ENCODE peak calls at places on chromosomes 2 and 18, in six cellular contexts. I is GM12864, T is cardiac muscle cell, H is WERI-Rb-1, W is DND-41, U is cardiac fibroblast. F is an unnamed sample.
A peak's percentile ranks its signal among the peaks of the same experiment; 100 is the strongest.

GRCh38 chr18:13464432-13465125 is 246.0 kb downstream of the LDLRAD4 start:
- DNase-seq in I (peak; percentile 57), H (no peak), U (peak; percentile 30), W (peak; percentile 87), T (peak; percentile 56), F (peak; percentile 90)

GRCh38 chr18:26088482-26088881 is 1.9 kb downstream of the SS18 start:
- DNase-seq in T (peak; percentile 14), H (no peak), I (no peak), U (peak; percentile 8), W (no peak), F (peak; percentile 25)

GRCh38 chr18:41940506-41941215 is 14.4 kb upstream of the PIK3C3 start:
- DNase-seq in H (no peak), I (no peak), U (peak; percentile 83), T (peak; percentile 91), W (no peak), F (no peak)

GRCh38 chr18:32019251-32019943 is 772 bp downstream of the RNF125 start:
- DNase-seq in U (peak; percentile 37), H (peak; percentile 10), T (peak; percentile 29), I (no peak), W (peak; percentile 54), F (peak; percentile 67)

GRCh38 chr2:108968619-108969018 is 20.4 kb downstream of the EDAR start:
- DNase-seq in H (no peak), T (no peak), U (no peak), W (no peak), I (no peak), F (no peak)

GRCh38 chr18:2442726-2443275 is 128.5 kb downstream of the METTL4 start:
- DNase-seq in H (no peak), T (peak; percentile 36), U (no peak), W (no peak), I (no peak), F (no peak)

GRCh38 chr2:99827296-99827999 is 314.9 kb downstream of the AFF3 start:
- DNase-seq in I (no peak), W (peak; percentile 58), T (no peak), U (no peak), H (no peak), F (peak; percentile 8)

GRCh38 chr2:160365691-160366367 is 127.8 kb downstream of the RBMS1 start:
- DNase-seq in T (no peak), I (no peak), H (no peak), U (no peak), W (no peak), F (no peak)

GRCh38 chr18:22551536-22552151 is 133.9 kb upstream of the CTAGE1 start:
- DNase-seq in U (peak; percentile 78), I (no peak), W (no peak), H (no peak), T (peak; percentile 82), F (no peak)

GRCh38 chr2:53784431-53784830 is 2.3 kb downstream of the ASB3 start:
- DNase-seq in H (no peak), I (no peak), U (no peak), W (no peak), T (peak; percentile 8), F (no peak)

GRCh38 chr2:190320696-190321095 is 1.1 kb upstream of the HIBCH start:
- DNase-seq in H (no peak), T (no peak), I (no peak), W (no peak), U (no peak), F (peak; percentile 73)

GRCh38 chr18:21241224-21242131 is 554 bp upstream of the GREB1L start:
- DNase-seq in H (peak; percentile 28), I (no peak), W (no peak), T (peak; percentile 25), U (no peak), F (no peak)
- H3K4me3 ChIP-seq in H (peak overlapping the region; percentile 55), I (no peak overlapping the region), W (no peak overlapping the region), T (peak overlapping the region; percentile 84), U (peak overlapping the region; percentile 39), F (peak overlapping the region; percentile 12)

DNA sequence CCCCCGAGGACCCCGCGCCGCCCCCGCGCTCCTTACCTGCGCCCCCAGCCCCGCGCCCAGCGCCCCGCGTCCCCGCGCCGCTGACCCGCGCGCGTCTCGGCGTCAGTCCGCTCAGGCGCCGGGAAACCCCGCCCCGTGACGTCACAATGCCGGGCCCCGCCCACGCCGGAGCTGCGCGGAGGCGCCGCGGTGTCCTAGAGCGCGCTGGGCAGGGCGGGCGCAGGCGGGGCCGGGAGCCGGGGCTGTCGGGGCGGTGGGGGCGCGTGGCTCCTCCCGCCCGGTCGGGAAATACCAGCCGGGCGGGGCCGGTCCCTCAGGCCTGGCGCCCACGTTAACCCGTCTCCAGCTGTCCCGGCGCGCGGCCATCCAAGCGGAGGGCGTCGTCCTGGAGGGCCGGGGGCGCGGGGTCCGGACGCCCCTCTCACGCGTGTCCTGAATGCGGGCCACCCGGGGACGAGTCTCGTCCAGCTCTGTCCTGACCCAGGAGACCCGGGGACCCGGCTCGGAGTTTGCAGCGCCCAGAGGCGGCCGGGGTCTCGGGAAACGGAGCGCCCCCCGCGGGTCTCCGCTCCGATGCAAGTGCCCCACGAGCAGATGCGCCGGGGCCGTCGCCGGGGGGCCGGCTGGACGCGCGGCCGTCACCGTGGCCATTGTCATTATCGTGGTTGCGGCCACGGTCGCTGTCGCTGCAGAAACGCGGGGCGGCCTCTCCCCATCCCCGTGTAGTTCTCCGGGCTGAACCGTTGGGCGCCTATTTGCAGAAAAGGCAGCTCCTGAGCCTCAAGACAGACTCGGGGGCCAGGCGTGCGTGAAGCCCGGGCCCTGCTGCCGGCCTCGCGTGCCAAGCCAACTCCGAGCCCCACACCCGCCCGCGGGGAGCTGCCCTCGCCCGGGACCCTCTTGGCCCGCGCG is at the start of gene SLC66A2:
- DNase-seq in I (no peak), U (peak; percentile 91), T (peak; percentile 90), W (peak; percentile 92), H (peak; percentile 96), F (peak; percentile 92)
- TF ChIP-seq CTCF in I (peak; percentile 3), U (no peak), T (peak; percentile 5), W (peak; percentile 9), H (peak; percentile 10), F (no peak)

GRCh38 chr2:85744771-85745601 is 8.8 kb upstream of the ATOH8 start:
- DNase-seq in U (peak; percentile 92), T (peak; percentile 87), I (no peak), H (no peak), W (no peak), F (no peak)
- H3K4me3 ChIP-seq in U (no peak overlapping the region), T (no peak overlapping the region), I (no peak overlapping the region), H (peak overlapping the region; percentile 19), W (no peak overlapping the region), F (no peak overlapping the region)

GRCh38 chr2:214311031-214311533 is 99.8 kb upstream of the VWC2L start:
- DNase-seq in I (no peak), W (no peak), T (no peak), H (peak; percentile 19), U (no peak), F (peak; percentile 54)

GRCh38 chr2:214311931-214312749 is 98.7 kb upstream of the VWC2L start:
- DNase-seq in U (no peak), I (no peak), H (no peak), T (no peak), W (no peak), F (no peak)

GRCh38 chr2:214315324-214315723 is 95.5 kb upstream of the VWC2L start:
- DNase-seq in H (no peak), T (no peak), W (no peak), I (no peak), U (no peak), F (no peak)

DNA sequence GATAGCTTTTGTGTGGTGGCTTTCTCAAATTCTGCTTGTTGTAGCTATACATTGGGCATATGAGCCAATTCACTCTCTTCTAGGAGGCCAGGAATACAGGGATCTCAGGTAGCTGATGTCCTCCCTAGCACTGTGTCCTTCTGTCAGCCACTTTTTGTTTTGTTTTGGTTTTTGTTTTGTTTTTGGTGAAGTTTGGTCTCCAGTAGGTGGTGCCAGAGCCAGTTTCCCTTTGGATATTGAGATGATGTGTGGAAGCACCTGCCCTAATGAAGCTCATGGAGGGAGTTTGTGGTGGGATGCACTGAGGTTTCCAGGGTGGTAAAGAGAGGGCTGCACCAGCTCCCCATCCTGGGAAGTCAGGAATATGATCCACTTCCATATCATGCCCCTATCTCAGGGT is 100.5 kb upstream of the VWC2L start:
- DNase-seq in W (no peak), I (no peak), T (no peak), U (no peak), H (no peak), F (peak; percentile 50)
- TF ChIP-seq CTCF in W (peak; percentile 45), I (peak; percentile 46), T (no peak), U (peak; percentile 19), H (peak; percentile 15), F (peak; percentile 43)

GRCh38 chr2:31992025-31992566 is 18.7 kb downstream of the MEMO1 start:
- DNase-seq in U (no peak), I (no peak), W (no peak), T (no peak), H (no peak), F (no peak)
- H3K4me3 ChIP-seq in U (no peak overlapping the region), I (no peak overlapping the region), W (no peak overlapping the region), T (no peak overlapping the region), H (no peak overlapping the region), F (no peak overlapping the region)

GRCh38 chr2:226845717-226846116 is 9.9 kb downstream of the RHBDD1 start:
- DNase-seq in U (no peak), T (no peak), W (no peak), H (no peak), I (no peak), F (peak; percentile 26)
- TF ChIP-seq CTCF in U (no peak), T (no peak), W (no peak), H (no peak), I (no peak), F (no peak)

GRCh38 chr2:179543361-179543901 is 278.8 kb upstream of the SESTD1 start:
- DNase-seq in I (no peak), U (no peak), W (no peak), H (peak; percentile 16), T (no peak), F (no peak)
- H3K4me3 ChIP-seq in I (no peak overlapping the region), U (no peak overlapping the region), W (no peak overlapping the region), H (no peak overlapping the region), T (no peak overlapping the region), F (no peak overlapping the region)

DNA sequence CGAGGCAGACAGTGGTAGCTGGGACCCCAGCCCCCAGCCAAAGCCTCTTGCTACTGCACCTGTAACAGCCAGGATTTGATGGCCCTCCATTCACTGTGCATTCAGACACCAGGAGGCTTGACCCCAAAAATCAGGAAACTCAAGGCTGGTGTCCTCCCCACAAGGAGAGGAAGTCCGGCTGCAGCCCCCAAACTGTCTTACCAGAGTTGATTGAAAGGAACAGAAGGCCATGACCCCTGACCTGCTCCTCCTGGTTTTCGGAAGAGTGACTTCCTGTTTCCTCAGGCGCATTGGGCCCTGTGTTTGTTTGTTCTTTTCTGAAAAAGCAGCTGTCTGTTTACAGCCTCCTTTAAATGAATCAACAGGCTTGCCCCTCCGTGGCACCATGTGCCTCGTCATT is 111.6 kb downstream of the RNF144A start:
- DNase-seq in U (no peak), W (no peak), I (no peak), H (no peak), T (no peak), F (no peak)
- TF ChIP-seq CTCF in U (no peak), W (no peak), I (no peak), H (no peak), T (no peak), F (no peak)

GRCh38 chr2:171393487-171393886 is 40.3 kb downstream of the METTL8 start:
- DNase-seq in H (no peak), I (no peak), W (no peak), U (no peak), T (no peak), F (no peak)
- H3K4me3 ChIP-seq in H (no peak overlapping the region), I (no peak overlapping the region), W (no peak overlapping the region), U (no peak overlapping the region), T (no peak overlapping the region), F (no peak overlapping the region)

F was measured in GM12865.